ENCODE peak calls at places on chromosomes 13 and 19, in nine cellular contexts. C, O, K, P, V, A, J, G and Z are unnamed samples.

GRCh38 chr13:86572115-86572514 is 772.9 kb upstream of the SLITRK6 start:
- DNase-seq in J (no peak), V (no peak), C (no peak), P (no peak), G (no peak), A (no peak), K (peak), O (no peak), Z (peak)

GRCh38 chr19:6038634-6039405 is 60.9 kb upstream of the RANBP3 start:
- DNase-seq in A (no peak), G (no peak), K (no peak), P (no peak), O (no peak), V (no peak), J (no peak), C (no peak), Z (no peak)

GRCh38 chr19:1268392-1269064 is 604 bp upstream of the CIRBP start:
- DNase-seq in G (no peak), A (no peak), V (no peak), O (no peak), J (no peak), K (no peak), P (no peak), C (no peak), Z (no peak)

GRCh38 chr13:98299954-98300350 is 122.9 kb upstream of the RNF113B start:
- DNase-seq in G (no peak), P (no peak), C (no peak), K (no peak), J (no peak), A (no peak), V (no peak), O (no peak), Z (no peak)

GRCh38 chr19:54188224-54188871 is 1.0 kb downstream of the MBOAT7 start:
- DNase-seq in C (no peak), A (no peak), V (peak), P (peak), K (peak), G (peak), O (no peak), J (no peak), Z (peak)

GRCh38 chr13:72029981-72030380 is 163.0 kb upstream of the DACH1 start:
- DNase-seq in C (no peak), V (no peak), P (no peak), K (no peak), A (no peak), J (no peak), G (no peak), O (no peak), Z (no peak)

GRCh38 chr19:5967994-5968430 is 9.9 kb downstream of the RANBP3 start:
- DNase-seq in C (peak), G (peak), V (peak), P (peak), O (peak), A (no peak), J (peak), K (peak), Z (peak)

GRCh38 chr13:52371736-52372247 is 34.2 kb downstream of the THSD1 start:
- DNase-seq in K (peak), V (no peak), C (no peak), J (no peak), P (no peak), G (no peak), O (no peak), A (no peak), Z (peak)

GRCh38 chr13:113769106-113769505 is 10.1 kb downstream of the TMEM255B start:
- DNase-seq in K (no peak), J (no peak), A (no peak), O (no peak), P (no peak), G (no peak), V (no peak), C (no peak), Z (no peak)

GRCh38 chr13:50761406-50761805 is 82.1 kb downstream of the DLEU7 start:
- DNase-seq in K (no peak), C (no peak), J (no peak), G (no peak), V (no peak), P (no peak), O (no peak), A (no peak), Z (no peak)

GRCh38 chr13:72384879-72385278 is 342.6 kb downstream of the MZT1 start:
- DNase-seq in A (no peak), G (no peak), K (peak), O (no peak), P (no peak), V (no peak), C (no peak), J (no peak), Z (no peak)

GRCh38 chr13:93326427-93326826 is 99.8 kb downstream of the GPC6 start:
- DNase-seq in A (no peak), V (no peak), J (no peak), K (no peak), G (no peak), O (no peak), P (no peak), C (no peak), Z (no peak)

GRCh38 chr13:21970172-21970571 is 299.3 kb downstream of the FGF9 start:
- DNase-seq in P (no peak), V (no peak), K (no peak), A (no peak), G (no peak), J (no peak), O (no peak), C (no peak), Z (no peak)

GRCh38 chr19:29172302-29172701 is 40.6 kb downstream of the UQCRFS1 start:
- DNase-seq in J (no peak), O (no peak), P (no peak), G (no peak), K (no peak), C (no peak), A (no peak), V (no peak), Z (no peak)

GRCh38 chr19:8438236-8438635 is 6.5 kb upstream of the HNRNPM start:
- DNase-seq in P (no peak), G (no peak), C (no peak), V (no peak), O (no peak), K (no peak), J (no peak), A (peak), Z (no peak)

GRCh38 chr19:19777692-19778091 is 43.9 kb downstream of the ZNF506 start:
- DNase-seq in G (no peak), C (no peak), P (no peak), J (no peak), A (no peak), K (no peak), V (no peak), O (no peak), Z (no peak)

GRCh38 chr13:86585826-86586225 is 786.6 kb upstream of the SLITRK6 start:
- DNase-seq in J (no peak), G (peak), P (no peak), V (no peak), K (no peak), O (no peak), C (no peak), A (peak), Z (peak)

GRCh38 chr19:41218249-41218614 is 791 bp upstream of the AXL start:
- DNase-seq in G (no peak), O (no peak), P (no peak), A (no peak), C (no peak), V (no peak), J (no peak), K (no peak), Z (no peak)

GRCh38 chr13:80571346-80572307 is 230.7 kb upstream of the SPRY2 start:
- DNase-seq in A (peak), G (no peak), K (no peak), O (no peak), C (no peak), J (no peak), V (no peak), P (no peak), Z (no peak)

GRCh38 chr13:99322297-99323103 is 15.3 kb upstream of the GPR183 start:
- DNase-seq in C (no peak), J (no peak), G (no peak), P (no peak), V (no peak), K (peak), O (no peak), A (no peak), Z (peak)

GRCh38 chr13:24251525-24251924 is 57.9 kb upstream of the C1QTNF9 start:
- DNase-seq in P (no peak), K (no peak), G (no peak), O (peak), C (no peak), V (peak), A (no peak), J (no peak), Z (no peak)

GRCh38 chr19:3146677-3147100 is 10.9 kb downstream of the GNA15 start:
- DNase-seq in P (no peak), K (no peak), C (no peak), J (no peak), G (peak), A (no peak), O (peak), V (peak), Z (no peak)

GRCh38 chr13:51861728-51862300 is at the start of gene CCDC70:
- DNase-seq in C (no peak), V (peak), G (no peak), J (no peak), P (no peak), K (peak), O (no peak), A (no peak), Z (peak)

GRCh38 chr19:54114340-54114826 is 1.1 kb downstream of the TFPT start:
- DNase-seq in P (peak), J (peak), C (peak), O (peak), G (peak), A (no peak), K (no peak), V (peak), Z (no peak)